ENCODE peak calls at places on chromosome 21, in eight cellular contexts. K is tibial artery, B is HFF-Myc, E is cardiac fibroblast, G is left ventricle myocardium inferior, C is psoas muscle, A is nephron progenitor cell, W is thyroid gland. X is an unnamed sample.

GRCh38 chr21:39881661-39882060 is 14.4 kb downstream of the PCP4 start:
- DNase-seq in K (no peak), B (no peak), E (no peak), G (no peak), C (no peak), A (no peak), W (no peak), X (no peak)

GRCh38 chr21:40845621-40846020 is 1.3 kb downstream of the DSCAM start:
- DNase-seq in K (no peak), B (no peak), E (no peak), G (no peak), C (no peak), A (no peak), W (no peak), X (no peak)

GRCh38 chr21:14864211-14865021 is 200.4 kb downstream of the NRIP1 start:
- DNase-seq in K (no peak), B (no peak), E (peak), G (peak), C (peak), A (peak), W (peak), X (peak)

GRCh38 chr21:41957991-41958766 is 4.4 kb upstream of the C2CD2 start:
- DNase-seq in K (peak), B (peak), E (peak), G (peak), C (peak), A (no peak), W (peak), X (peak)

GRCh38 chr21:26795866-26796329 is 49.3 kb downstream of the ADAMTS1 start:
- DNase-seq in K (peak), B (peak), E (peak), G (peak), C (no peak), A (no peak), W (no peak), X (no peak)

GRCh38 chr21:39673736-39674135 is 61.0 kb downstream of the B3GALT5 start:
- DNase-seq in K (no peak), B (no peak), E (no peak), G (no peak), C (no peak), A (no peak), W (no peak), X (no peak)

GRCh38 chr21:20971296-20971921 is 26.8 kb upstream of the NCAM2 start:
- DNase-seq in K (no peak), B (peak), E (peak), G (peak), C (peak), A (peak), W (peak), X (no peak)

GRCh38 chr21:29725025-29725736 is 214.6 kb downstream of the GRIK1 start:
- DNase-seq in K (no peak), B (no peak), E (no peak), G (no peak), C (no peak), A (no peak), W (no peak), X (no peak)

GRCh38 chr21:15309721-15310120 is 244.9 kb upstream of the NRIP1 start:
- DNase-seq in K (peak), B (no peak), E (peak), G (peak), C (peak), A (no peak), W (no peak), X (no peak)

GRCh38 chr21:39568380-39568779 is 44.4 kb upstream of the B3GALT5 start:
- DNase-seq in K (no peak), B (no peak), E (no peak), G (no peak), C (no peak), A (no peak), W (no peak), X (no peak)

GRCh38 chr21:15141236-15141970 is 76.6 kb upstream of the NRIP1 start:
- DNase-seq in K (no peak), B (no peak), E (no peak), G (no peak), C (no peak), A (no peak), W (peak), X (peak)

GRCh38 chr21:21268885-21269284 is 270.7 kb downstream of the NCAM2 start:
- DNase-seq in K (no peak), B (no peak), E (no peak), G (no peak), C (no peak), A (no peak), W (no peak), X (no peak)

GRCh38 chr21:41167348-41168342 is at the start of gene BACE2:
- DNase-seq in K (peak), B (no peak), E (peak), G (peak), C (peak), A (peak), W (peak), X (peak)

GRCh38 chr21:46617267-46618051 is 12.6 kb upstream of the S100B start:
- DNase-seq in K (no peak), B (no peak), E (no peak), G (no peak), C (no peak), A (no peak), W (no peak), X (no peak)

GRCh38 chr21:25983745-25984144 is 186.8 kb downstream of the APP start:
- DNase-seq in K (no peak), B (no peak), E (peak), G (no peak), C (no peak), A (no peak), W (no peak), X (no peak)

GRCh38 chr21:15443740-15444117 is 286.1 kb upstream of the USP25 start:
- DNase-seq in K (no peak), B (no peak), E (no peak), G (no peak), C (no peak), A (no peak), W (no peak), X (no peak)

GRCh38 chr21:19684328-19684727 is 1280.7 kb upstream of the TMPRSS15 start:
- DNase-seq in K (no peak), B (no peak), E (no peak), G (no peak), C (no peak), A (no peak), W (no peak), X (no peak)

GRCh38 chr21:40300300-40300699 is 433.1 kb downstream of the PCP4 start:
- DNase-seq in K (no peak), B (no peak), E (no peak), G (no peak), C (no peak), A (peak), W (no peak), X (no peak)

GRCh38 chr21:27036736-27037301 is 69.9 kb upstream of the ADAMTS5 start:
- DNase-seq in K (no peak), B (no peak), E (no peak), G (no peak), C (no peak), A (no peak), W (no peak), X (no peak)

GRCh38 chr21:24509131-24509530 is 1098.2 kb downstream of the MRPL39 start:
- DNase-seq in K (no peak), B (no peak), E (no peak), G (no peak), C (no peak), A (no peak), W (no peak), X (no peak)

GRCh38 chr21:20040768-20041167 is 957.4 kb upstream of the NCAM2 start:
- DNase-seq in K (no peak), B (no peak), E (peak), G (no peak), C (no peak), A (no peak), W (no peak), X (no peak)

GRCh38 chr21:43829575-43830119 is 35.4 kb upstream of the AGPAT3 start:
- DNase-seq in K (no peak), B (no peak), E (no peak), G (no peak), C (no peak), A (no peak), W (no peak), X (no peak)
- TF ChIP-seq CTCF in K (no peak), B (no peak), E (peak), G (no peak), C (no peak), A (no peak), W (no peak), X (peak)

GRCh38 chr21:34889537-34890257 is 159.4 kb downstream of the RUNX1 start:
- DNase-seq in K (peak), B (no peak), E (peak), G (peak), C (peak), A (peak), W (peak), X (peak)
- TF ChIP-seq CTCF in K (peak), B (peak), E (peak), G (peak), C (peak), A (peak), W (peak), X (peak)

DNA sequence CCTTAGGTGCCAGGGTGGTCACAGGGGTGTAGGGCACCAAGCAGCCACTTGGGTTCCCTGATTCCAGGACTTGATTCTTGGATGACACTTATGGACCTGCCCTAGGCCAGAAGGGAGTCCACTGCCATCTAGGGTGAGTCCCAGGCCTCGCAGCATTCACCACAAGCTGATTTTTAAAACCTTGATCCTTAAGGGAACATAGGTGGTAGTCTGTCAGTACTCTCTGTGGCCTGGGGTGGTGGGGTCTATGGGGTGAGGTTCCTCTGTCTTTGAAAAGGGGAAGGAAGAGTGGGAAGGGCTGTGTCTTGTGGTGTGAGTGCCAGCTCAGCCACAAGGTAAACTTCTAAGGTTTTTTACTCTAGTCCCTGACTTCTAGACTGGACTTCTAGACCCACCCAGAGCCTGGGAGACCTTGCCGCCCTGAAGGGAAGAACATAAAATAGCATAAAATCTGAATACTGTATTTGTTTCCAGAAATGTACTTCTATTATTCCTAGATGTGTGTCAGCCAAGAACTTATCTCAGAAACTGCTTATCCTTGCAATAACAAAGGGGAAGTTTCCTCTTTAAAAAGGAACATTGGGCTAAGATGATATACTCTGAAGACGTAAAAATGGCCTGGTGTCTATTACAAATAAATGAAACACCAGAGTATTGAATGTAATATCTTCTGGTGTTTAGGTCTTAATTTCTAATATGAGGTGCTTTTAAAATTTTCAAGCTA is 757.3 kb downstream of the LTN1 start:
- DNase-seq in K (peak), B (no peak), E (peak), G (peak), C (no peak), A (no peak), W (no peak), X (no peak)
- TF ChIP-seq CTCF in K (no peak), B (no peak), E (peak), G (peak), C (no peak), A (no peak), W (no peak), X (no peak)

DNA sequence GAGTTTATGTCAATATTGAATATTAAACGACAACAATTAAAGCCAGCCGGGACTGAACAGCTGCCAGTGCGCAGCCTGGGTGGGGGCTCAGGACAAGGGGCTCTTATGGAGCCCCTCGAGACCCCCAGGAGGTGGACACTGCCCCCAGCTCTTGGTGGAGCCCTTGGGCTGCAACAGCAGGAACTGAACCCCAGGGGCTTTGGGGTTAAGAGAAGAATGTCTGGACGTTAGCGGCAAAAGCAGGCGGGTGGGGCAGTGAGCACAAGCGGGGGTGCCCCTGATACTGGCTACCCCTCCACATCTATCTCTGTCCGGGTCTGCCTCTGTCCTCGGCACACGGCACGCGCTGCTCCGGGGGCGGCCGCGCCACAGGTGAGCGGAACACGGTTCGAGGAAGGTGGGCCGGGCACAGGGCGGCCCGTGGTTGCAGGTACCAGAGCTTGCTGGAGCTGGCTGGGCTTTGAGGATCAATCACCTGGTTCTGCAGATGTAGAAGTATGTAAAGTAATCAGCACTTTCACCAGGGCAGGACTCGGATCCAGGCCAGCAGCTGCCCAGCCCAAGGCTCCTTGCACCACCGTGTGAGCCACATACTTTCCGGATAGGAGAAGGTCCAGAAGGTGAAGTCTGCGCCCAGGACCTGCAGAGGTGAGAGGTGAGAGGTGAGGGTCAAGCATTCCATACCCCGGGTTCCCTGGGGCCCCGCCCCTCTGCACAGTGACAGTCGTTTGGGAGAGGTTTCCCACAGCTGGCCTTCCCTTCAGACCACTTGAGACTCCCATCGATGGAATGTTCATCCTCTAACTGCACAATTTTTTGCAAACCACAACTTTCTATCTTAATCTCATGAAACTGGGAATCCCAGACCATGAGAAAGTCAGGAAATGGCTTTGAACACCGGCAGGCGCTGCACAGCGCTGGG is 12.4 kb upstream of the POFUT2 start:
- DNase-seq in K (peak), B (no peak), E (peak), G (peak), C (peak), A (no peak), W (no peak), X (no peak)
- TF ChIP-seq CTCF in K (no peak), B (no peak), E (no peak), G (no peak), C (no peak), A (no peak), W (no peak), X (no peak)

GRCh38 chr21:43208561-43209332 is 39.9 kb downstream of the CRYAA start:
- DNase-seq in K (peak), B (no peak), E (no peak), G (no peak), C (peak), A (no peak), W (no peak), X (no peak)

GRCh38 chr21:43210454-43211084 is 41.8 kb downstream of the CRYAA start:
- DNase-seq in K (peak), B (no peak), E (no peak), G (no peak), C (peak), A (no peak), W (no peak), X (no peak)

GRCh38 chr21:43209575-43210453 is 41.0 kb downstream of the CRYAA start:
- DNase-seq in K (peak), B (no peak), E (peak), G (no peak), C (peak), A (no peak), W (no peak), X (no peak)

GRCh38 chr21:43207868-43208267 is 39.1 kb downstream of the CRYAA start:
- DNase-seq in K (peak), B (no peak), E (no peak), G (no peak), C (peak), A (no peak), W (no peak), X (no peak)

DNA sequence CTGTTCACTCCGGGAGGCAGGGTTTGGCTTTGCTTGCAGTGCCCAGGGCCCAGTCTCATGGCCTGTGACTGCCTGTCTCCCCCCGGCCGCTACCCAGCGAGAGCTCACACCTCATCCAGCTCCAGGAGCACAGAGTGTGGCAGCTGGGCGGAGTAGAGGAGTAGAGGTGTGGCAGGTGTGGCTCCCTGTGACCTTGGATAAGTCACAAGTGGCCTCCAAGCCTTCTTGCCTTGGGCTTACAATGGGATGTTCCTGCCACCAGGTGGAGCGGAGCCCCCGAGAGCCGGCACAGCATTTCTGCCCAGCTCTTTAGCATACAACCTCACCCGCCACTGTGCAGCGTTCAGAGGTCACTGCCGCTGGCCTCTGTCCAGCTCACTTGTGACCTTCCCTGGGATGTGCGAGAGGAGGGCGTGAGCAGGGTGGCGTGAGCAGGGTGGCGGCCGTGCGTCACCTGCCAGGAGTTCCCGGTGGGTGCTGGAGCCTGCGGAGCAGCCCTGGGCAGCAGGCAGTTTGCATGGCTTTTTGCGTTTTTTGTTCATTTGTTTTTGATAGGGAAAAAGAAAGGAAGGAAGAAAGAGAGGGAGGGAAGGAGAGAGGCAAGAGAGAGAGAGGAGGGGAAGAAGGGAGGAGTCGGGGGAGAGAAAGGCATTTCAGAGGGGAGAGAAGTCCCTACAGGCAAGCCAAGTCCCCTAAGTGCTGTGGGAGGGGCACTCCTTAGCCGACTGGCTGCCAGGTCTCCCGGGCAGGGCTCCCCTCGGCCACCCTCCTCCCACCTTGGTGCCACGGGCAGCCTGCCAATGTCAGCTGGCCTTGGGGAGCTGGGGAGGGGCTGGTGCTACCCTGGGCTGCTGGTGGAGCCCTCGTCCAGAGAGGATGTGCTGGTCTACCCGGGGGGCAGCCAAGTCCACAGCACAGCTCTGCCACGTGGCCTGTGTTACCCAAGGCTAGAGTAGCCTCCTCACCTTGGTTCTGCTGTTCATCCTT is 42.6 kb downstream of the CRYAA start:
- DNase-seq in K (peak), B (no peak), E (peak), G (peak), C (peak), A (peak), W (peak), X (peak)
- TF ChIP-seq CTCF in K (no peak), B (no peak), E (peak), G (peak), C (peak), A (peak), W (peak), X (no peak)

DNA sequence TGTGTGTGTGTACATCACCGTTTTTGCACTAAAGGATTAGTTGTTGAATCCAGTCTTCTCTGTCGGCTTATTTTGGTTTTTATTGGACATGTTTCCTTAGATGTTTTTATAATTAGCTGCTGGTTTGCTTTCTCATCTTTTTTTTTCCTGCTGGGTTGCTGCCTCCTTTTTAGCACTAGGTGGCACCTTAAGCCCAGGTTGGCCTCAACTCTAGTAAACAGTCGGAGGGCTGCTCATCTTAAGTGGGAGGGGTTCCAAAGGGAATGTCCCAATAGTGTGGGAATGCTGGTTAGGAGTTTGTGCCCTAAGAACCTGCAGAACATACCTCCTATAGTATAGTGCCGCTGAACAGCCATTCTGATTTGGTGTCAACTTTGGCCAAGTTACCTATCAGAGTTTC is 570.1 kb upstream of the CXADR start:
- DNase-seq in K (no peak), B (no peak), E (peak), G (no peak), C (no peak), A (no peak), W (no peak), X (no peak)
- TF ChIP-seq CTCF in K (no peak), B (peak), E (peak), G (peak), C (no peak), A (no peak), W (no peak), X (no peak)

DNA sequence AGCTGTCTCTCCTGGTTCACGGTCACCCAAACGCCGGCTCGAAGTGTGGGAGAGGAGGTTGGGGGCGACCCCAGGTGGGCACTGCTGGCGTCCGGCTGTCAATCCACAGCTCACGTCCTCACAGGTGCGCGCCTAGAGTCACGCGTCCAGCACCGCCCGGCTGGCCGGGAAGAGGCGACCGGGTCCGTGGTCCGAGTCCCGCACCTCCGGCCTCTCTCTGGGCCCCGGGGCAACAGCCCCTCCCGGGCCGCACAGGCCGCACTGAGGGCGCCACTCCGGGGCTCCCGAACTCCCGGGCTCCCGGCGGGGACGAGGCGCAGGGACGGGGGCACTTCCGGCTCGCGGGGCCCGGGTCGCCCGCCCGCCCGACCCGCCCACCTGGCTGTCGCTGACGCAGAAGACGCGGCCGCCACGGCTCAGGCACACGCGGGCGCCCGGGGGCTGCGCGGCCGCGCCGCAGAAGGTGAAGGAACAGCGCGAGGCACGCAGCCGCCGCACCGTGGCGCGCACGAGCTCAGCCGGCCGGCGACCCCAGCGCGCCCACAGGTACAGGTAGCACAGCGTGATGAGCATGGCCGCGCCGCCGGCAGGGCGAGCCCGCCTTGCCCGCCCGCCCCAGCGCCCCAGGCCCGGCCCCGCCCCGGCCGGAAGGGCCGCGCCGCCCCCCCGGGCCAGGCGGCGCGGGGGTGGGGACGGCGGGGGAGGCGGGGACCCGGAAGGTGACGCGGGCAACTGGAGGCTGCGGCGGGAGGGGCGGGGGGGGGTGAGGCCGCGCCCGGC is at the start of gene HLCS:
- DNase-seq in K (peak), B (no peak), E (peak), G (peak), C (peak), A (peak), W (peak), X (peak)
- TF ChIP-seq CTCF in K (no peak), B (no peak), E (no peak), G (peak), C (peak), A (no peak), W (no peak), X (peak)